ENCODE peak calls at places on chromosomes 1 and 21, in eight cellular contexts. O, V, B, G, W, Z, E and P are unnamed samples.
A peak's percentile ranks its signal among the peaks of the same experiment; 100 is the strongest.

GRCh38 chr1:27527857-27528700 is 38.1 kb upstream of the WASF2 start:
- DNase-seq in O (no peak), V (peak; percentile 39), B (peak; percentile 28), G (peak; percentile 21), W (peak; percentile 22), Z (no peak), E (no peak), P (no peak)

GRCh38 chr1:240962086-240962485 is 350.1 kb upstream of the GREM2 start:
- DNase-seq in O (no peak), V (no peak), B (no peak), G (no peak), W (no peak), Z (no peak), E (no peak), P (no peak)

GRCh38 chr1:163701783-163702182 is 380.0 kb downstream of the NUF2 start:
- DNase-seq in O (no peak), V (no peak), B (no peak), G (no peak), W (no peak), Z (no peak), E (no peak), P (no peak)

GRCh38 chr1:233543338-233544255 is 70.3 kb upstream of the KCNK1 start:
- DNase-seq in O (peak; percentile 74), V (no peak), B (no peak), G (no peak), W (no peak), Z (no peak), E (peak; percentile 99), P (no peak)

GRCh38 chr1:85202092-85202863 is 1.5 kb upstream of the SYDE2 start:
- DNase-seq in O (no peak), V (no peak), B (no peak), G (no peak), W (no peak), Z (no peak), E (no peak), P (no peak)

GRCh38 chr1:96409689-96410088 is 311.9 kb upstream of the PTBP2 start:
- DNase-seq in O (no peak), V (no peak), B (no peak), G (no peak), W (no peak), Z (no peak), E (no peak), P (no peak)

GRCh38 chr1:241140670-241141069 is 216.3 kb downstream of the RGS7 start:
- DNase-seq in O (no peak), V (no peak), B (no peak), G (no peak), W (no peak), Z (no peak), E (no peak), P (no peak)

GRCh38 chr21:41777934-41778815 is 11.3 kb upstream of the RIPK4 start:
- DNase-seq in O (peak; percentile 94), V (no peak), B (peak; percentile 70), G (no peak), W (no peak), Z (peak; percentile 35), E (no peak), P (no peak)

GRCh38 chr1:11918779-11919519 is 7.3 kb downstream of the KIAA2013 start:
- DNase-seq in O (peak; percentile 87), V (no peak), B (no peak), G (no peak), W (no peak), Z (no peak), E (no peak), P (no peak)